ENCODE peak calls at places on chromosomes 6 and 20, in ten cellular contexts. K, W, U, Z, H, S, O, Y, R and D are unnamed samples.

GRCh38 chr6:43669922-43670622 is 17.5 kb downstream of the MRPS18A start:
- DNase-seq in K (no peak), U (no peak), S (no peak), W (no peak), R (no peak), Z (no peak), H (peak), O (peak), Y (no peak), D (no peak)

GRCh38 chr6:95227301-95227700 is 350.0 kb upstream of the MANEA start:
- DNase-seq in Y (no peak), S (no peak), W (no peak), R (no peak), U (no peak), Z (no peak), H (no peak), K (no peak), O (no peak), D (no peak)

GRCh38 chr6:169231790-169232506 is 21.7 kb downstream of the THBS2 start:
- DNase-seq in W (no peak), O (no peak), S (no peak), H (no peak), Y (no peak), U (no peak), Z (no peak), R (no peak), K (no peak), D (no peak)

GRCh38 chr20:56573989-56574388 is 40.9 kb downstream of the FAM209B start:
- DNase-seq in W (no peak), R (no peak), S (no peak), Y (no peak), Z (no peak), O (no peak), H (no peak), K (no peak), U (no peak), D (no peak)

GRCh38 chr6:117169060-117169635 is 96.2 kb upstream of the VGLL2 start:
- DNase-seq in W (no peak), S (no peak), R (no peak), U (no peak), O (no peak), H (no peak), Y (no peak), Z (no peak), K (no peak), D (no peak)

GRCh38 chr6:157571269-157571668 is 190.3 kb downstream of the ZDHHC14 start:
- DNase-seq in R (no peak), Y (no peak), K (no peak), O (no peak), Z (no peak), U (no peak), W (no peak), S (no peak), H (no peak), D (no peak)

GRCh38 chr6:33144373-33144772 is 47.9 kb downstream of the COL11A2 start:
- DNase-seq in W (no peak), U (no peak), Z (no peak), Y (no peak), K (no peak), R (no peak), S (no peak), H (no peak), O (peak), D (no peak)

GRCh38 chr6:170421921-170422320 is 115.4 kb downstream of the FAM120B start:
- DNase-seq in H (no peak), S (no peak), R (no peak), Y (no peak), U (no peak), K (no peak), W (peak), O (no peak), Z (no peak), D (no peak)

GRCh38 chr6:17167327-17167979 is 65.6 kb downstream of the STMND1 start:
- DNase-seq in H (no peak), O (peak), S (peak), U (peak), K (no peak), W (no peak), Z (no peak), Y (no peak), R (no peak), D (peak)

GRCh38 chr20:49349678-49350077 is 71.8 kb upstream of the ZNFX1 start:
- DNase-seq in Y (no peak), Z (no peak), W (no peak), U (no peak), R (peak), H (no peak), S (no peak), O (peak), K (no peak), D (no peak)

GRCh38 chr20:59778615-59779200 is 154.7 kb downstream of the SYCP2 start:
- DNase-seq in S (no peak), Z (no peak), W (no peak), O (no peak), U (no peak), R (no peak), K (no peak), Y (no peak), H (no peak), D (no peak)

GRCh38 chr6:79672631-79673065 is 41.5 kb downstream of the SH3BGRL2 start:
- DNase-seq in Y (no peak), Z (no peak), O (peak), K (no peak), S (no peak), U (no peak), H (peak), R (no peak), W (no peak), D (no peak)

GRCh38 chr6:139409026-139409425 is 34.6 kb upstream of the CITED2 start:
- DNase-seq in Z (no peak), K (no peak), U (no peak), S (no peak), O (peak), Y (no peak), R (no peak), H (no peak), W (no peak), D (no peak)

GRCh38 chr20:26218301-26218700 is 521.6 kb upstream of the ZNF337 start:
- DNase-seq in S (no peak), Z (no peak), R (no peak), H (no peak), K (no peak), U (no peak), O (no peak), Y (no peak), W (no peak), D (no peak)

GRCh38 chr20:48818481-48818987 is 9.3 kb downstream of the PREX1 start:
- DNase-seq in Y (no peak), O (no peak), S (no peak), U (no peak), W (no peak), K (no peak), Z (no peak), R (no peak), H (peak), D (no peak)

GRCh38 chr6:6746334-6746969 is 157.9 kb downstream of the LY86 start:
- DNase-seq in W (no peak), O (no peak), Y (no peak), K (no peak), U (peak), H (no peak), S (no peak), R (no peak), Z (no peak), D (no peak)

GRCh38 chr6:10511477-10511876 is 9.7 kb upstream of the GCNT2 start:
- DNase-seq in H (no peak), Y (no peak), S (no peak), O (no peak), U (no peak), K (no peak), R (no peak), W (no peak), Z (no peak), D (no peak)

GRCh38 chr6:41373919-41374617 is 38.7 kb downstream of the NCR2 start:
- DNase-seq in R (no peak), H (no peak), U (no peak), W (no peak), Y (no peak), Z (no peak), K (no peak), S (no peak), O (no peak), D (no peak)

GRCh38 chr6:149859368-149859767 is 4.8 kb downstream of the LRP11 start:
- DNase-seq in K (no peak), U (no peak), W (no peak), Z (no peak), O (peak), Y (no peak), R (no peak), S (no peak), H (no peak), D (no peak)

GRCh38 chr6:27031302-27031701 is 216.2 kb upstream of the PRSS16 start:
- DNase-seq in Z (no peak), S (no peak), H (no peak), U (no peak), Y (no peak), R (no peak), K (no peak), O (peak), W (no peak), D (no peak)

GRCh38 chr6:156359912-156360311 is 417.3 kb upstream of the ARID1B start:
- DNase-seq in O (no peak), K (no peak), U (no peak), H (no peak), W (no peak), Y (no peak), S (no peak), R (no peak), Z (no peak), D (no peak)
- TF ChIP-seq CTCF in O (no peak), K (no peak), U (peak), H (no peak), W (no peak), Y (no peak), S (no peak), R (no peak), Z (no peak), D (no peak)

GRCh38 chr20:35002426-35003210 is 47.0 kb downstream of the MYH7B start:
- DNase-seq in Z (no peak), S (no peak), H (no peak), K (no peak), Y (no peak), R (no peak), O (no peak), U (no peak), W (peak), D (no peak)

GRCh38 chr20:35003211-35004031 is 47.8 kb downstream of the MYH7B start:
- DNase-seq in W (peak), S (no peak), K (no peak), Z (no peak), U (no peak), Y (no peak), H (no peak), R (no peak), O (no peak), D (no peak)

GRCh38 chr20:35000922-35001595 is 45.4 kb downstream of the MYH7B start:
- DNase-seq in O (no peak), W (peak), Y (no peak), H (no peak), Z (no peak), K (no peak), U (no peak), R (no peak), S (no peak), D (no peak)

GRCh38 chr20:35000311-35000921 is 44.7 kb downstream of the MYH7B start:
- DNase-seq in K (no peak), O (no peak), Y (no peak), R (no peak), S (no peak), W (peak), H (no peak), U (no peak), Z (no peak), D (no peak)

GRCh38 chr20:35001596-35002362 is 46.1 kb downstream of the MYH7B start:
- DNase-seq in Y (no peak), S (no peak), R (no peak), W (peak), H (no peak), Z (no peak), U (no peak), K (no peak), O (no peak), D (no peak)
- TF ChIP-seq CTCF in Y (no peak), S (no peak), R (no peak), W (no peak), H (no peak), Z (no peak), U (peak), K (no peak), O (peak), D (peak)

GRCh38 chr6:127554435-127555006 is 22.5 kb upstream of the C6orf58 start:
- DNase-seq in Z (no peak), H (peak), U (peak), R (no peak), W (no peak), S (no peak), Y (no peak), O (peak), K (no peak), D (no peak)
- TF ChIP-seq CTCF in Z (no peak), H (peak), U (peak), R (no peak), W (no peak), S (no peak), Y (no peak), O (peak), K (no peak), D (peak)

GRCh38 chr20:17693534-17694001 is 6.2 kb upstream of the BANF2 start:
- DNase-seq in R (no peak), H (no peak), K (no peak), Z (no peak), W (no peak), U (no peak), S (no peak), Y (no peak), O (no peak), D (no peak)
- TF ChIP-seq CTCF in R (no peak), H (no peak), K (no peak), Z (no peak), W (no peak), U (no peak), S (no peak), Y (no peak), O (no peak), D (no peak)

DNA sequence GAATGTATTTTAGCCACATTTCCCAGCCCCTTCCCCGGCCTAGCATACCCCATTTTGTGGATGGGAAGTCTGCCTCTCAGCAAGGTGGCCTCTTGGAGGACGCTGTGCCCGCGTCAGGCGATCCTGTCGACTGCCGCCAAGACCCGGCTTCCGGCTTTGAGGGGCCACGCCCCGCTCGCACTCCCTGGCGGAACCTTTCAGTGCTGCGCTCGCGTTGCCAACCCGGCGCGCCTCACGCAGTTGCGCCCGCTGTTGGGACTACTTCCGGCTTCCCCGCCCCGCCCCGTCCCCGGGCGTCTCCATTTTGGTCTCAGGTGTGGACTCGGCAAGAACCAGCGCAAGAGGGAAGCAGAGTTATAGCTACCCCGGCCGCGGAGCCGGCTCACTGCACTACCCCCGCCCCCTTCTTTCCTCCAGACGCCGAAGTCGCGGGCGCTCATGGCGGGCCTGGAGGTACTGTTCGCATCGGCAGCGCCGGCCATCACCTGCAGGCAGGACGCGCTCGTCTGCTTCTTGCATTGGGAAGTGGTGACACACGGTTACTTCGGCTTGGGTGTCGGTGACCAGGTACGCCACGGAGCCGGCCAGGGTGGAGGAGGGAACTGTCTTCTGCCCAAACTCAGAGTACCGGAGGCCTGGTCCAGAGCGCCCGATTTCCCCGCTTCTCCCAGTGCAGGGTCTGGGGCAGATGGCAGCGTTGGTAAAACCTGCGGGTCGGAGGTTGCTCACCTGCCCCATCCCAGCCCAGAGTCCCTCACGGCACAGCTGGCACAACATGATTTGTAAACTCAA is at the start of gene PSMF1:
- DNase-seq in K (peak), R (peak), S (peak), W (peak), H (peak), O (peak), U (peak), Z (peak), Y (peak), D (peak)
- TF ChIP-seq CTCF in K (no peak), R (peak), S (no peak), W (no peak), H (no peak), O (no peak), U (no peak), Z (no peak), Y (peak), D (no peak)

GRCh38 chr20:653110-653589 is at the start of gene SRXN1:
- DNase-seq in H (peak), Z (peak), R (peak), K (peak), U (peak), Y (peak), O (peak), W (peak), S (peak), D (peak)

GRCh38 chr20:651713-652610 is 1.0 kb downstream of the SRXN1 start:
- DNase-seq in K (no peak), S (no peak), O (no peak), W (no peak), H (peak), U (no peak), Y (no peak), Z (no peak), R (no peak), D (no peak)

GRCh38 chr20:654427-654770 is 1.4 kb upstream of the SRXN1 start:
- DNase-seq in Y (no peak), O (no peak), S (no peak), U (no peak), K (no peak), Z (no peak), R (no peak), W (no peak), H (no peak), D (no peak)

GRCh38 chr20:652611-653109 is 340 bp downstream of the SRXN1 start:
- DNase-seq in S (no peak), R (no peak), Z (no peak), Y (no peak), W (no peak), U (no peak), O (peak), K (no peak), H (no peak), D (no peak)

GRCh38 chr20:653590-654426 is 808 bp upstream of the SRXN1 start:
- DNase-seq in O (no peak), R (no peak), Z (no peak), W (no peak), S (no peak), K (no peak), Y (no peak), H (no peak), U (no peak), D (no peak)
- TF ChIP-seq CTCF in O (no peak), R (no peak), Z (no peak), W (no peak), S (no peak), K (no peak), Y (no peak), H (no peak), U (no peak), D (no peak)

GRCh38 chr20:44471481-44471882 is 4.2 kb upstream of the TTPAL start:
- DNase-seq in Y (no peak), K (no peak), Z (no peak), U (no peak), S (no peak), H (no peak), O (peak), W (no peak), R (no peak), D (no peak)
- TF ChIP-seq CTCF in Y (peak), K (no peak), Z (no peak), U (peak), S (no peak), H (no peak), O (peak), W (no peak), R (peak), D (peak)